ENCODE peak calls at places on chromosomes 5 and 9, in five cellular contexts. G is IMR-90; O is CD8-positive, alpha-beta T cell; J is GM20000; P is body of pancreas. W is an unnamed sample.

GRCh38 chr5:181173420-181174342 is 26.3 kb downstream of the OR2V2 start:
- DNase-seq in G (peak), P (no peak), O (peak), J (no peak), W (no peak)

GRCh38 chr9:128385493-128386205 is 14.5 kb downstream of the URM1 start:
- DNase-seq in P (no peak), G (no peak), O (no peak), J (no peak), W (no peak)

GRCh38 chr9:26437056-26437711 is 455.4 kb downstream of the CAAP1 start:
- DNase-seq in J (no peak), P (no peak), G (no peak), O (no peak), W (no peak)

GRCh38 chr9:14395300-14396082 is 81.5 kb upstream of the NFIB start:
- DNase-seq in P (no peak), O (no peak), J (no peak), G (no peak), W (no peak)

GRCh38 chr9:98345011-98345410 is 89.6 kb upstream of the TBC1D2 start:
- DNase-seq in J (no peak), G (no peak), P (no peak), O (no peak), W (no peak)

GRCh38 chr9:127336708-127337352 is 60.1 kb upstream of the SLC2A8 start:
- DNase-seq in P (peak), J (no peak), O (no peak), G (peak), W (no peak)

GRCh38 chr9:123338710-123339665 is 17.0 kb upstream of the CRB2 start:
- DNase-seq in G (no peak), J (peak), P (no peak), O (peak), W (no peak)

GRCh38 chr5:55568629-55569512 is 34.1 kb upstream of the PLPP1 start:
- DNase-seq in P (no peak), O (no peak), G (no peak), J (no peak), W (no peak)

GRCh38 chr5:113378486-113378885 is 56.3 kb downstream of the TSSK1B start:
- DNase-seq in G (no peak), P (no peak), J (no peak), O (no peak), W (no peak)

GRCh38 chr9:82488319-82488701 is 499.7 kb downstream of the SPATA31D1 start:
- DNase-seq in G (no peak), J (no peak), O (no peak), P (peak), W (no peak)

GRCh38 chr9:101677864-101678263 is 60.6 kb downstream of the GRIN3A start:
- DNase-seq in O (no peak), J (no peak), P (no peak), G (no peak), W (no peak)

GRCh38 chr9:108688051-108688450 is 167.7 kb downstream of the ACTL7B start:
- DNase-seq in G (no peak), J (no peak), P (no peak), O (no peak), W (no peak)

GRCh38 chr5:160173-160510 is 31.2 kb upstream of the LRRC14B start:
- DNase-seq in G (peak), J (no peak), O (no peak), P (no peak), W (no peak)

GRCh38 chr9:134670851-134671281 is 29.3 kb downstream of the COL5A1 start:
- DNase-seq in O (no peak), P (no peak), J (no peak), G (no peak), W (no peak)

GRCh38 chr9:134669556-134669955 is 28.0 kb downstream of the COL5A1 start:
- DNase-seq in O (no peak), G (no peak), P (no peak), J (no peak), W (no peak)

GRCh38 chr9:134671341-134672113 is 29.9 kb downstream of the COL5A1 start:
- DNase-seq in G (no peak), J (no peak), O (no peak), P (no peak), W (no peak)

GRCh38 chr9:134666801-134667200 is 25.2 kb downstream of the COL5A1 start:
- DNase-seq in P (no peak), O (no peak), J (no peak), G (peak), W (no peak)

GRCh38 chr9:134670042-134670525 is 28.5 kb downstream of the COL5A1 start:
- DNase-seq in G (peak), P (no peak), O (no peak), J (no peak), W (no peak)
- TF ChIP-seq CTCF in G (no peak), P (no peak), O (no peak), J (no peak), W (no peak)

GRCh38 chr9:33165263-33166151 is 1.6 kb downstream of the B4GALT1 start:
- DNase-seq in G (peak), P (peak), O (peak), J (peak), W (no peak)

GRCh38 chr9:33168941-33169544 is 1.9 kb upstream of the B4GALT1 start:
- DNase-seq in O (no peak), J (no peak), G (no peak), P (no peak), W (no peak)

GRCh38 chr9:33167949-33168535 is 906 bp upstream of the B4GALT1 start:
- DNase-seq in J (peak), P (no peak), O (no peak), G (no peak), W (no peak)

GRCh38 chr9:33166263-33167083 is 663 bp downstream of the B4GALT1 start:
- DNase-seq in P (no peak), G (no peak), J (peak), O (peak), W (peak)

DNA sequence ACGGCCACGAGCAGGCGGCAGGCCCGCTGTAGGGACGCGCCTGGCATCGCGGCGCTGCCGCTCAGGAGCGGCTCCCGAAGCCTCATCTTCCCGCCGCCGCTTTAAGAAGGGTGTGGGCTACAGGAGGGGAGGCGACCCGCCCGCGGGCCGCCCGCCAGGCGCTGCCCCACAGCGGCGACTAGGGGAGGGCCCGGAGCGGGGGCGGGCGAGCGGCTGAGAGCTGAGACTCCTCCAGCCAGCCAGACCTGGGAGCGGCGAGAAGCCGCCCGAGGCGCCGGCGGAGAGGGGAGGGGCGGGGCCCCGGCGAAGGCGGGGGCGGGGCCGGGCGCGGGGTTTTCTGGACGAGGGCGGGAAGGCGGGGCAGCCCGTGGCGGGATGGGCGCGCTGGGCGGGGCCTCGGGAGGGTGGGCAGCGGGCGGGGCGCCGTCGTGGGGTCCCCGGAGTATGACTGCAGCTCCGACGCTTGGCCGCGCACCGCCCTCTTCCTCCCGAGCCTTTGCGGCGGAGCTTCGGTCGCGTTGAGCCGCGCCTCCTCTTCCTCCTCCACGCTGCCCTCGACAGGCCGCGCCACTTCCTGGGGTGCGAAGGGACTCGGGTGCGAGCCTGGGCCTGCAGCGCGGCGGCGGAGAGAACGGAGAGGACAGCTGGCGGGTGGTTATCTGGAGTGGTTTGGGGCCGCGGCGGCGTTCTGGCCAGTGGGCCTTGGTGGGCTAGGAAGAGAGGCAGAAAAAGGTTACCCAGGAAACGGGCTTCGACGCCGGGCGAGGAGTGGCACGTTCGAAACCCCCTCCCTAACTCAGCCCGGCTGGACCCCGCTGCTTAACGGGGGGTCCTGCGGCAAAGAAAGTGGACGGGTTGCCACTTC is at the start of gene B4GALT1:
- DNase-seq in O (peak), J (peak), G (peak), P (peak), W (peak)
- TF ChIP-seq CTCF in O (no peak), J (no peak), G (no peak), P (no peak), W (no peak)

GRCh38 chr5:122099060-122099790 is 21.2 kb upstream of the LOX start:
- DNase-seq in O (no peak), J (no peak), P (no peak), G (peak), W (no peak)

GRCh38 chr5:122097391-122097790 is 19.3 kb upstream of the LOX start:
- DNase-seq in P (no peak), J (no peak), O (no peak), G (no peak), W (no peak)

GRCh38 chr5:122102825-122103224 is 24.8 kb upstream of the LOX start:
- DNase-seq in J (no peak), P (no peak), G (peak), O (no peak), W (no peak)

GRCh38 chr5:122105909-122106308 is 23.4 kb upstream of the ZNF474 start:
- DNase-seq in J (no peak), G (no peak), O (no peak), P (no peak), W (no peak)

DNA sequence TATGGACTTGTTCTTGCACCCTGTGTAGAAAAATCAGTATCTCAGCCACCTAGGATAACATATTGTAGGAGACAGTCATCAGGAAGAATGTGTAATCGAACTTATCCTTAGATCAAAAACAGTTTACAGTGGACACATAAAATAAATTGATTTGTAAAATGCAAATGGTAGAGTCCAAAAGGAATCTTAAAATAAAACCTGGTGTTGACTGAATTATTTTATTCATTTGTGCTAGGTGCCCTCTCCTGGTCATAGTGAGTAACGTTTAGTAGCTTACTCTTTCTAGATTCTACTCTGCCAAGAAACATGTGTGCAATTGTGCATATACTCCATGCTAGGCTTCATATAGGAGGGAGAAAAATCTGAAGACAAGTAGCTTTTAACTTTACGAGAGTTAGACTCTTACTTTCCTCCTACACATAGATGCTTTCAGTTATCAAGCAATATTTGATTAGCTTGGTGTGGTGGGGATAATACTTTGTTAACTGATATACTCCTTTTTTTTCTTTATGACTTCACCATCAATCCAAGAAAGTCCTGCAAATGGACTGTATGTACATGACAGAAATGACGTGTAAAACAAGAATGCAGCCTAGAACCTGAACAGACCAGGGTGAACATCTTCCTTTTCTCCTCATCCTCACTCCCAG is 23.7 kb upstream of the LOX start:
- DNase-seq in J (no peak), G (peak), O (no peak), P (no peak), W (no peak)
- TF ChIP-seq CTCF in J (no peak), G (peak), O (peak), P (peak), W (peak)

GRCh38 chr9:75083188-75083976 is 4.6 kb downstream of the NMRK1 start:
- DNase-seq in G (no peak), O (peak), P (peak), J (no peak), W (no peak)
- TF ChIP-seq CTCF in G (no peak), O (no peak), P (peak), J (no peak), W (no peak)

GRCh38 chr9:93427655-93428379 is 23.7 kb upstream of the FAM120A start:
- DNase-seq in G (no peak), O (no peak), J (no peak), P (no peak), W (peak)
- TF ChIP-seq CTCF in G (no peak), O (no peak), J (peak), P (no peak), W (no peak)

GRCh38 chr5:10498350-10498749 is 56.7 kb downstream of the ROPN1L start:
- DNase-seq in O (no peak), J (no peak), P (no peak), G (no peak), W (no peak)
- TF ChIP-seq CTCF in O (no peak), J (no peak), P (no peak), G (no peak), W (no peak)

GRCh38 chr5:10528056-10528816 is 35.6 kb upstream of the ANKRD33B start:
- DNase-seq in P (no peak), O (no peak), G (peak), J (no peak), W (no peak)
- TF ChIP-seq CTCF in P (no peak), O (no peak), G (no peak), J (no peak), W (no peak)

GRCh38 chr9:137052293-137052692 is 1.6 kb downstream of the ENTPD2 start:
- DNase-seq in P (no peak), G (no peak), J (no peak), O (no peak), W (no peak)

GRCh38 chr9:137051145-137051724 is 2.6 kb downstream of the ENTPD2 start:
- DNase-seq in J (no peak), G (no peak), P (no peak), O (no peak), W (no peak)

GRCh38 chr9:137048655-137049543 is 2.9 kb upstream of the NPDC1 start:
- DNase-seq in P (no peak), G (no peak), J (no peak), O (no peak), W (no peak)

GRCh38 chr9:137050570-137050969 is 3.3 kb downstream of the ENTPD2 start:
- DNase-seq in O (no peak), G (no peak), P (no peak), J (no peak), W (no peak)

GRCh38 chr9:137049544-137050449 is 3.8 kb upstream of the NPDC1 start:
- DNase-seq in O (peak), G (peak), J (peak), P (peak), W (peak)
- TF ChIP-seq CTCF in O (peak), G (peak), J (peak), P (peak), W (peak)

GRCh38 chr5:96434201-96434645 is 1.2 kb upstream of the PCSK1 start:
- DNase-seq in P (peak), G (peak), O (peak), J (peak), W (peak)
- TF ChIP-seq CTCF in P (peak), G (no peak), O (no peak), J (no peak), W (peak)

GRCh38 chr5:140044041-140044440 is 942 bp upstream of the NRG2 start:
- DNase-seq in O (no peak), P (no peak), G (no peak), J (no peak), W (no peak)

GRCh38 chr5:140043508-140043872 is 391 bp upstream of the NRG2 start:
- DNase-seq in G (no peak), J (peak), O (no peak), P (peak), W (peak)

GRCh38 chr5:140041492-140042421 is 1.3 kb downstream of the NRG2 start:
- DNase-seq in P (peak), O (no peak), G (peak), J (peak), W (peak)

GRCh38 chr5:140041099-140041491 is 2.0 kb downstream of the NRG2 start:
- DNase-seq in G (no peak), P (no peak), O (no peak), J (no peak), W (no peak)

DNA sequence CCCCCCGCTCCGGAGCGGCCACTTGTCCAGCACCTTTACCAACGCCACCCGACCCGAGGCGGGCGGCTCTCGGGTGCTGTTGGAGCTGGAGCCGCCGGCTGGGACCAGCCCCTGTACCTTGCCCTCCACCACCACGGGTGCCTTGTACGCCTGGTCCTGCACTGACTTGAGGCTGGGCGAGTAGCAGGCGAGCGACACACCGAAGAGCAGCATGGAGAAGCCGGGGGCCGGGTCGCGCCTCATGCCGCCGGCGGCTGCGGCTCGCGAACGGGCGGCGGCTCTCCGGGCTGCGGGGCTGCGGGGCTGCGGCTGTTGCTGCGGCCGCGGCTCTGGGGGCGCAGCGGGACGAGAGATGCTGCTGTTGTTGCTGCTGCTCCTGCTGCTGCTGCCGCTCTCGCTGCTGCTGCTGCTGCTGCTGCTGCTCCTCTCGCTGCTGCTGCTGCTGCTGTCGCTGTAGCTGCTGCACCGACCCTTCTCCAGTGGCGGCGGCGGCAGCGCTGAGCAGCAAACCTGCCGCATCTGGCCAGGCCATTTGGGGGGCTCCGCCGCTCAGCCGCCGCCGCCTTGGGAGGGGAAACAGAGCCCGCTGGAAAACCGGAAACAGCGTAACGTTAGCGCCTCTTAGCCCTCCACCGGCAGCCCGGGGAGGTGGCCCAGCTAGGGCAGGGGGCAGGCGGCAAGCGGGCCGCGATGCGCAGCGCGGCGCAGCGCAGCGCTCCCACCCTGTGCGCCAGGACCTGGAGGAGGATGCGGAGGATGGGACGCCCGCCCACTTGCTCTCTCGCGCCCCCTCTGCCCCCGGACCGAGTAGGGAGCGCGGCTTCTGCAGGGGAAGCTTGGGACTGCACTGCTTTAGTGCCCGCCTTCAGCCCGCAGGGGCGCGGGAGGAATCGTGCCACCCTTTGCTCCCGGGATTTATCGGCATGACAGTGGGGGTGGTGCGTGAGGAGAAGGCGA is at the start of gene NRG2:
- DNase-seq in P (peak), J (peak), O (peak), G (peak), W (peak)
- TF ChIP-seq CTCF in P (peak), J (peak), O (peak), G (peak), W (no peak)

W was measured in endothelial cell.